ENCODE peak calls at places on chromosome 16, in four cellular contexts. K, N, Z and X are unnamed samples.
A peak's percentile ranks its signal among the peaks of the same experiment; 100 is the strongest.

GRCh38 chr16:84834403-84834772 is 14.6 kb downstream of the CRISPLD2 start:
- DNase-seq in N (no peak), K (no peak), Z (no peak), X (no peak)

GRCh38 chr16:77190478-77191258 is at the start of gene MON1B:
- DNase-seq in Z (peak; percentile 90), N (peak; percentile 99), K (peak; percentile 95), X (peak; percentile 97)

GRCh38 chr16:88854306-88855111 is 2.2 kb downstream of the GALNS start:
- DNase-seq in K (peak; percentile 14), Z (peak; percentile 33), N (no peak), X (peak; percentile 43)

GRCh38 chr16:85857406-85857805 is 41.6 kb upstream of the IRF8 start:
- DNase-seq in Z (no peak), K (no peak), N (no peak), X (no peak)

GRCh38 chr16:29011112-29011511 is 26.3 kb downstream of the LAT start:
- DNase-seq in N (no peak), Z (no peak), K (no peak), X (no peak)

GRCh38 chr16:56409195-56409594 is 16.1 kb downstream of the AMFR start:
- DNase-seq in N (no peak), Z (no peak), K (no peak), X (no peak)

GRCh38 chr16:82331974-82332750 is 162.1 kb upstream of the MPHOSPH6 start:
- DNase-seq in Z (no peak), K (no peak), N (no peak), X (no peak)

GRCh38 chr16:50490828-50491227 is 57.4 kb upstream of the NKD1 start:
- DNase-seq in Z (no peak), N (no peak), K (no peak), X (no peak)

GRCh38 chr16:85983606-85984005 is 84.6 kb downstream of the IRF8 start:
- DNase-seq in N (no peak), K (no peak), Z (no peak), X (no peak)

GRCh38 chr16:81778861-81779539 is at the start of gene PLCG2:
- DNase-seq in N (peak; percentile 67), K (peak; percentile 60), Z (peak; percentile 63), X (peak; percentile 83)

GRCh38 chr16:26830716-26831115 is 236.0 kb upstream of the C16orf82 start:
- DNase-seq in Z (no peak), N (no peak), K (no peak), X (no peak)

GRCh38 chr16:1002399-1003161 is 21.0 kb downstream of the SOX8 start:
- DNase-seq in N (peak; percentile 95), K (peak; percentile 88), Z (peak; percentile 67), X (no peak)

GRCh38 chr16:81189100-81189664 is 49.3 kb upstream of the BCO1 start:
- DNase-seq in K (no peak), N (no peak), Z (no peak), X (no peak)

GRCh38 chr16:81485824-81486554 is 41.4 kb downstream of the CMIP start:
- DNase-seq in K (no peak), Z (no peak), N (no peak), X (no peak)

GRCh38 chr16:80337786-80338185 is 203.0 kb upstream of the DYNLRB2 start:
- DNase-seq in Z (no peak), K (no peak), N (no peak), X (no peak)

GRCh38 chr16:66444049-66444481 is 17.0 kb downstream of the BEAN1 start:
- DNase-seq in Z (no peak), N (no peak), K (no peak), X (no peak)

GRCh38 chr16:27547134-27547533 is 2.6 kb downstream of the GTF3C1 start:
- DNase-seq in N (no peak), K (no peak), Z (no peak), X (no peak)

GRCh38 chr16:19085679-19086200 is 18.3 kb downstream of the COQ7 start:
- DNase-seq in N (no peak), Z (no peak), K (no peak), X (no peak)

GRCh38 chr16:68003031-68003430 is 3.7 kb upstream of the DPEP2 start:
- DNase-seq in Z (no peak), K (no peak), N (no peak), X (no peak)

GRCh38 chr16:56615353-56615752 is 7.0 kb downstream of the MT2A start:
- DNase-seq in K (no peak), Z (no peak), N (no peak), X (no peak)

GRCh38 chr16:89502319-89502843 is 5.8 kb upstream of the SPG7 start:
- DNase-seq in K (no peak), N (peak; percentile 36), Z (no peak), X (no peak)

GRCh38 chr16:78405833-78406232 is 306.4 kb downstream of the WWOX start:
- DNase-seq in K (no peak), Z (no peak), N (no peak), X (no peak)

GRCh38 chr16:2331199-2331931 is 9.2 kb downstream of the ABCA3 start:
- DNase-seq in N (no peak), K (no peak), Z (no peak), X (no peak)

GRCh38 chr16:27778926-27779570 is 229.1 kb downstream of the KATNIP start:
- DNase-seq in N (no peak), K (no peak), Z (no peak), X (no peak)

GRCh38 chr16:11636172-11636721 is 32.0 kb upstream of the SNN start:
- DNase-seq in Z (no peak), N (no peak), K (no peak), X (no peak)

GRCh38 chr16:17305694-17306093 is 165.1 kb downstream of the XYLT1 start:
- DNase-seq in K (peak; percentile 40), Z (no peak), N (no peak), X (no peak)

GRCh38 chr16:85169333-85170065 is 57.2 kb upstream of the CIBAR2 start:
- DNase-seq in Z (no peak), N (no peak), K (no peak), X (no peak)

GRCh38 chr16:80751167-80751566 is 53.2 kb downstream of the CDYL2 start:
- DNase-seq in N (no peak), K (no peak), Z (no peak), X (no peak)

GRCh38 chr16:57619606-57620315 is 8.7 kb upstream of the ADGRG1 start:
- DNase-seq in Z (no peak), N (no peak), K (no peak), X (no peak)

GRCh38 chr16:81645303-81645702 is 133.8 kb upstream of the PLCG2 start:
- DNase-seq in N (peak; percentile 55), K (no peak), Z (no peak), X (no peak)

GRCh38 chr16:4376126-4376819 is 4.6 kb downstream of the VASN start:
- DNase-seq in K (no peak), Z (no peak), N (no peak), X (no peak)

GRCh38 chr16:84700518-84701277 is 898 bp downstream of the USP10 start:
- DNase-seq in K (peak; percentile 50), N (peak; percentile 24), Z (peak; percentile 29), X (peak; percentile 40)

GRCh38 chr16:57567691-57568090 is 25.2 kb downstream of the ADGRG5 start:
- DNase-seq in K (no peak), N (no peak), Z (no peak), X (no peak)

GRCh38 chr16:67865318-67865717 is 7.5 kb upstream of the EDC4 start:
- DNase-seq in Z (no peak), N (peak; percentile 53), K (no peak), X (no peak)

GRCh38 chr16:15613676-15614075 is 29.3 kb downstream of the MARF1 start:
- DNase-seq in N (no peak), Z (no peak), K (no peak), X (no peak)